ENCODE peak calls at places on chromosomes 7 and 10, in nine cellular contexts. One of them, this sample, is unnamed. For H3K4me1, the result is how much of the 10 kb centered on the place peaks cover.

GRCh38 chr10:79260803-79261740 is 86.2 kb upstream of the PPIF start:
- DNase-seq in heart right ventricle: no peak
- DNase-seq in left ventricle myocardium inferior: no peak
- DNase-seq in tibial artery: no peak
- DNase-seq in NT2/D1: peak
- DNase-seq in pancreas: no peak
- DNase-seq in ovary: peak
- DNase-seq in prostate gland: peak
- DNase-seq in uterus: peak
- DNase-seq in this sample: no peak

GRCh38 chr7:96993453-96993865 is 11.9 kb upstream of the DLX6 start:
- DNase-seq in heart right ventricle: no peak
- DNase-seq in left ventricle myocardium inferior: no peak
- DNase-seq in tibial artery: no peak
- DNase-seq in NT2/D1: no peak
- DNase-seq in pancreas: no peak
- DNase-seq in ovary: no peak
- DNase-seq in prostate gland: no peak
- DNase-seq in uterus: no peak
- DNase-seq in this sample: no peak

GRCh38 chr10:80537705-80538480 is at the start of gene SH2D4B:
- DNase-seq in heart right ventricle: no peak
- DNase-seq in left ventricle myocardium inferior: no peak
- DNase-seq in tibial artery: peak
- DNase-seq in NT2/D1: no peak
- DNase-seq in pancreas: no peak
- DNase-seq in ovary: no peak
- DNase-seq in prostate gland: no peak
- DNase-seq in uterus: no peak
- DNase-seq in this sample: no peak

GRCh38 chr7:38978474-38978873 is 765 bp downstream of the POU6F2 start:
- DNase-seq in heart right ventricle: no peak
- DNase-seq in left ventricle myocardium inferior: no peak
- DNase-seq in tibial artery: no peak
- DNase-seq in NT2/D1: no peak
- DNase-seq in pancreas: no peak
- DNase-seq in ovary: no peak
- DNase-seq in prostate gland: no peak
- DNase-seq in uterus: no peak
- DNase-seq in this sample: no peak

GRCh38 chr7:82291931-82292330 is 151.6 kb downstream of the CACNA2D1 start:
- DNase-seq in heart right ventricle: no peak
- DNase-seq in left ventricle myocardium inferior: no peak
- DNase-seq in tibial artery: no peak
- DNase-seq in NT2/D1: no peak
- DNase-seq in pancreas: no peak
- DNase-seq in ovary: no peak
- DNase-seq in prostate gland: no peak
- DNase-seq in uterus: no peak
- DNase-seq in this sample: no peak

GRCh38 chr10:104267721-104268690 is 978 bp upstream of the GSTO2 start:
- DNase-seq in heart right ventricle: no peak
- DNase-seq in left ventricle myocardium inferior: no peak
- DNase-seq in tibial artery: no peak
- DNase-seq in NT2/D1: no peak
- DNase-seq in pancreas: no peak
- DNase-seq in ovary: no peak
- DNase-seq in prostate gland: no peak
- DNase-seq in uterus: no peak
- DNase-seq in this sample: no peak

GRCh38 chr7:41880107-41880506 is 177.2 kb upstream of the INHBA start:
- DNase-seq in heart right ventricle: no peak
- DNase-seq in left ventricle myocardium inferior: no peak
- DNase-seq in tibial artery: no peak
- DNase-seq in NT2/D1: no peak
- DNase-seq in pancreas: no peak
- DNase-seq in ovary: no peak
- DNase-seq in prostate gland: no peak
- DNase-seq in uterus: no peak
- DNase-seq in this sample: no peak

GRCh38 chr10:1255166-1255565 is 199.0 kb downstream of the WDR37 start:
- DNase-seq in heart right ventricle: no peak
- DNase-seq in left ventricle myocardium inferior: no peak
- DNase-seq in tibial artery: no peak
- DNase-seq in NT2/D1: no peak
- DNase-seq in pancreas: no peak
- DNase-seq in ovary: peak
- DNase-seq in prostate gland: no peak
- DNase-seq in uterus: no peak
- DNase-seq in this sample: no peak

GRCh38 chr10:112338957-112339356 is 35.0 kb upstream of the ACSL5 start:
- DNase-seq in heart right ventricle: no peak
- DNase-seq in left ventricle myocardium inferior: no peak
- DNase-seq in tibial artery: no peak
- DNase-seq in NT2/D1: no peak
- DNase-seq in pancreas: no peak
- DNase-seq in ovary: no peak
- DNase-seq in prostate gland: no peak
- DNase-seq in uterus: no peak
- DNase-seq in this sample: no peak

GRCh38 chr10:22251751-22252285 is 34.0 kb upstream of the EBLN1 start:
- DNase-seq in heart right ventricle: peak
- DNase-seq in left ventricle myocardium inferior: peak
- DNase-seq in tibial artery: peak
- DNase-seq in NT2/D1: no peak
- DNase-seq in pancreas: peak
- DNase-seq in ovary: peak
- DNase-seq in prostate gland: peak
- DNase-seq in uterus: peak
- DNase-seq in this sample: no peak

GRCh38 chr10:44933117-44933450 is 21.9 kb downstream of the TMEM72 start:
- DNase-seq in heart right ventricle: no peak
- DNase-seq in left ventricle myocardium inferior: no peak
- DNase-seq in tibial artery: no peak
- DNase-seq in NT2/D1: no peak
- DNase-seq in pancreas: no peak
- DNase-seq in ovary: no peak
- DNase-seq in prostate gland: no peak
- DNase-seq in uterus: no peak
- DNase-seq in this sample: no peak

GRCh38 chr10:95458014-95458413 is 103.2 kb downstream of the SORBS1 start:
- DNase-seq in heart right ventricle: no peak
- DNase-seq in left ventricle myocardium inferior: no peak
- DNase-seq in tibial artery: no peak
- DNase-seq in NT2/D1: no peak
- DNase-seq in pancreas: no peak
- DNase-seq in ovary: no peak
- DNase-seq in prostate gland: no peak
- DNase-seq in uterus: no peak
- DNase-seq in this sample: no peak
- H3K4me1 ChIP-seq in heart right ventricle: under half
- H3K4me1 ChIP-seq in left ventricle myocardium inferior: half or more
- H3K4me1 ChIP-seq in tibial artery: half or more
- H3K4me1 ChIP-seq in NT2/D1: under half
- H3K4me1 ChIP-seq in pancreas: under half
- H3K4me1 ChIP-seq in ovary: under half
- H3K4me1 ChIP-seq in prostate gland: under half
- H3K4me1 ChIP-seq in uterus: under half
- H3K4me1 ChIP-seq in this sample: under half

GRCh38 chr10:59843733-59844132 is 62.6 kb downstream of the CCDC6 start:
- DNase-seq in heart right ventricle: no peak
- DNase-seq in left ventricle myocardium inferior: no peak
- DNase-seq in tibial artery: no peak
- DNase-seq in NT2/D1: no peak
- DNase-seq in pancreas: no peak
- DNase-seq in ovary: no peak
- DNase-seq in prostate gland: no peak
- DNase-seq in uterus: no peak
- DNase-seq in this sample: no peak
- H3K4me3 ChIP-seq in heart right ventricle: no peak
- H3K4me3 ChIP-seq in left ventricle myocardium inferior: no peak
- H3K4me3 ChIP-seq in tibial artery: no peak
- H3K4me3 ChIP-seq in NT2/D1: no peak
- H3K4me3 ChIP-seq in pancreas: no peak
- H3K4me3 ChIP-seq in ovary: no peak
- H3K4me3 ChIP-seq in prostate gland: no peak
- H3K4me3 ChIP-seq in uterus: no peak
- H3K4me3 ChIP-seq in this sample: no peak

DNA sequence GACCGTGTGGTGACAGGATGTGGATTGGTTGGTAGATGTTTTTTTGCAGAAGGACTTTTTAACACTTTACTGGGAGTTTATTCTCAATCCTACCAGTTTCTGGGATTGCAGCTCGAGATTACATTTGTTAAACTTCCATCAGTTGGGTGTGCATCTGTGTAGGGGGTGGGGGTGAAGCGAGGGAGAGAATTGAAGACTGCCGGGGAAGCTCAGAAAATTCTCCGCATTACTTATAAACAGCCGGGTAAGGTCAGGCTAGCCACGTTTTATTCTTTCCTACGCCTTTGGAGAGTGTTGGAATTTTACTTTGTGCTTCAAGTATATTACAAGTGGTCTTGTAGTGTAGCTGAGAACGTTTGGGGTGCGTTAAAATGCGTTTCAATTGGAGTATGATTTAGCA is 1.1 kb downstream of the PALS2 start:
- DNase-seq in heart right ventricle: no peak
- DNase-seq in left ventricle myocardium inferior: no peak
- DNase-seq in tibial artery: no peak
- DNase-seq in NT2/D1: peak
- DNase-seq in pancreas: no peak
- DNase-seq in ovary: no peak
- DNase-seq in prostate gland: no peak
- DNase-seq in uterus: no peak
- DNase-seq in this sample: no peak
- H3K4me1 ChIP-seq in heart right ventricle: under half
- H3K4me1 ChIP-seq in left ventricle myocardium inferior: under half
- H3K4me1 ChIP-seq in tibial artery: under half
- H3K4me1 ChIP-seq in NT2/D1: under half
- H3K4me1 ChIP-seq in pancreas: under half
- H3K4me1 ChIP-seq in ovary: under half
- H3K4me1 ChIP-seq in prostate gland: under half
- H3K4me1 ChIP-seq in uterus: under half
- H3K4me1 ChIP-seq in this sample: under half

GRCh38 chr7:90246184-90246583 is 1.2 kb downstream of the CFAP69 start:
- DNase-seq in heart right ventricle: no peak
- DNase-seq in left ventricle myocardium inferior: no peak
- DNase-seq in tibial artery: peak
- DNase-seq in NT2/D1: no peak
- DNase-seq in pancreas: no peak
- DNase-seq in ovary: no peak
- DNase-seq in prostate gland: peak
- DNase-seq in uterus: no peak
- DNase-seq in this sample: no peak
- H3K4me3 ChIP-seq in heart right ventricle: peak
- H3K4me3 ChIP-seq in left ventricle myocardium inferior: peak
- H3K4me3 ChIP-seq in tibial artery: peak
- H3K4me3 ChIP-seq in NT2/D1: peak
- H3K4me3 ChIP-seq in pancreas: no peak
- H3K4me3 ChIP-seq in ovary: no peak
- H3K4me3 ChIP-seq in prostate gland: peak
- H3K4me3 ChIP-seq in uterus: no peak
- H3K4me3 ChIP-seq in this sample: peak

DNA sequence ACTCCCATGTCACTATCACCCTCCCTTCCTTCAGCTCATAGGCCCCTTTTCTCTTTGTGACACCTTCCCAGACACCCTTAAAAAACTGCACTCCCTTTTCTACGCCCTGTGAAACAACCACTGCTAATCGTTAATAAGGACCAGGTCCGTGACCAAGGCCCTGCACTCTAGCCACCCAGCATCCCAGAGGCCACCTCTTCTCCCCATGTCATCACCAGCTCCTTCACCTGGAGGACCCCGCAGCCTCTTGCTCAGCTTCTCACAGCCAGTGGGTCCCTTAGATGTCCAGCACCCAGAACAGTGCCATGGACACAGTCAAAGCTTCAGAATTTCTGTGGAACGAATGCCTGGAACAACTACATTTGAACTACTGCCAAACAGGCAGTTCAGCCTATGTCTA is 2.3 kb downstream of the PARD3 start:
- DNase-seq in heart right ventricle: no peak
- DNase-seq in left ventricle myocardium inferior: no peak
- DNase-seq in tibial artery: no peak
- DNase-seq in NT2/D1: no peak
- DNase-seq in pancreas: no peak
- DNase-seq in ovary: no peak
- DNase-seq in prostate gland: no peak
- DNase-seq in uterus: no peak
- DNase-seq in this sample: no peak
- H3K4me1 ChIP-seq in heart right ventricle: under half
- H3K4me1 ChIP-seq in left ventricle myocardium inferior: half or more
- H3K4me1 ChIP-seq in tibial artery: under half
- H3K4me1 ChIP-seq in NT2/D1: under half
- H3K4me1 ChIP-seq in pancreas: under half
- H3K4me1 ChIP-seq in ovary: under half
- H3K4me1 ChIP-seq in prostate gland: under half
- H3K4me1 ChIP-seq in uterus: under half
- H3K4me1 ChIP-seq in this sample: under half